ENCODE peak calls at places on chromosomes 3 and 15, in seven cellular contexts. H, G, R, W, B, S and P are unnamed samples. For H3K36me3, the result is how much of the 10 kb centered on the place peaks cover.

GRCh38 chr3:154844863-154845262 is 235.3 kb upstream of the MME start:
- DNase-seq in H (no peak), G (no peak), R (no peak), W (peak), B (no peak), S (no peak), P (no peak)

GRCh38 chr15:96150277-96150676 is 180.2 kb upstream of the NR2F2 start:
- DNase-seq in H (no peak), G (no peak), R (no peak), W (no peak), B (no peak), S (no peak), P (no peak)

GRCh38 chr15:39461536-39462140 is 119.2 kb upstream of the THBS1 start:
- DNase-seq in H (no peak), G (peak), R (no peak), W (no peak), B (peak), S (no peak), P (peak)

GRCh38 chr3:67790043-67790442 is 135.6 kb upstream of the SUCLG2 start:
- DNase-seq in H (peak), G (peak), R (peak), W (peak), B (no peak), S (peak), P (no peak)

GRCh38 chr15:94229591-94230365 is 1.6 kb upstream of the MCTP2 start:
- DNase-seq in H (no peak), G (no peak), R (peak), W (no peak), B (no peak), S (peak), P (no peak)

GRCh38 chr3:65039754-65040210 is 352.0 kb upstream of the ADAMTS9 start:
- DNase-seq in H (no peak), G (peak), R (no peak), W (no peak), B (no peak), S (no peak), P (no peak)

GRCh38 chr3:172201136-172201989 is 162.0 kb downstream of the FNDC3B start:
- DNase-seq in H (no peak), G (peak), R (no peak), W (no peak), B (peak), S (no peak), P (peak)

GRCh38 chr15:82848201-82848993 is 39.0 kb downstream of the WHAMM start:
- DNase-seq in H (no peak), G (no peak), R (no peak), W (no peak), B (no peak), S (no peak), P (no peak)

GRCh38 chr3:46922871-46923558 is 45.5 kb downstream of the PTH1R start:
- DNase-seq in H (no peak), G (no peak), R (no peak), W (no peak), B (no peak), S (no peak), P (peak)

GRCh38 chr3:33642806-33643205 is 75.2 kb downstream of the CLASP2 start:
- DNase-seq in H (no peak), G (no peak), R (no peak), W (no peak), B (no peak), S (no peak), P (no peak)

GRCh38 chr3:186108106-186108940 is 566 bp downstream of the ETV5 start:
- DNase-seq in H (peak), G (peak), R (peak), W (peak), B (peak), S (no peak), P (peak)

GRCh38 chr3:126480251-126480650 is 4.6 kb upstream of the ZXDC start:
- DNase-seq in H (no peak), G (no peak), R (no peak), W (no peak), B (no peak), S (no peak), P (peak)

GRCh38 chr3:143123353-143123974 is 3.9 kb downstream of the CHST2 start:
- DNase-seq in H (no peak), G (no peak), R (no peak), W (no peak), B (no peak), S (no peak), P (no peak)

GRCh38 chr15:43225201-43225949 is 4.6 kb upstream of the EPB42 start:
- DNase-seq in H (peak), G (peak), R (peak), W (peak), B (no peak), S (peak), P (no peak)

GRCh38 chr15:75723847-75724660 is 11.4 kb upstream of the CSPG4 start:
- DNase-seq in H (peak), G (peak), R (peak), W (no peak), B (peak), S (peak), P (peak)

GRCh38 chr3:169999433-169999832 is 32.8 kb downstream of the SEC62 start:
- DNase-seq in H (no peak), G (no peak), R (no peak), W (no peak), B (no peak), S (no peak), P (no peak)

GRCh38 chr3:57974796-57975388 is 33.3 kb upstream of the FLNB start:
- DNase-seq in H (no peak), G (peak), R (peak), W (no peak), B (no peak), S (no peak), P (no peak)

GRCh38 chr3:156388469-156389150 is 166.3 kb downstream of the SSR3 start:
- DNase-seq in H (no peak), G (peak), R (no peak), W (no peak), B (no peak), S (no peak), P (peak)

GRCh38 chr3:113147608-113148306 is 63.6 kb upstream of the BOC start:
- DNase-seq in H (no peak), G (no peak), R (no peak), W (no peak), B (no peak), S (no peak), P (peak)

GRCh38 chr3:123722021-123722420 is 137.2 kb upstream of the HACD2 start:
- DNase-seq in H (no peak), G (no peak), R (no peak), W (no peak), B (no peak), S (no peak), P (no peak)

GRCh38 chr15:57367556-57367955 is 8.7 kb upstream of the CGNL1 start:
- DNase-seq in H (no peak), G (no peak), R (no peak), W (no peak), B (no peak), S (no peak), P (no peak)

GRCh38 chr3:78872195-78872594 is 895.6 kb downstream of the ROBO1 start:
- DNase-seq in H (peak), G (peak), R (no peak), W (no peak), B (no peak), S (no peak), P (no peak)

GRCh38 chr3:152121292-152121654 is 147.5 kb upstream of the MBNL1 start:
- DNase-seq in H (no peak), G (peak), R (peak), W (no peak), B (no peak), S (no peak), P (no peak)

GRCh38 chr3:190306513-190307163 is 15.6 kb downstream of the CLDN1 start:
- DNase-seq in H (no peak), G (peak), R (peak), W (no peak), B (peak), S (no peak), P (no peak)

DNA sequence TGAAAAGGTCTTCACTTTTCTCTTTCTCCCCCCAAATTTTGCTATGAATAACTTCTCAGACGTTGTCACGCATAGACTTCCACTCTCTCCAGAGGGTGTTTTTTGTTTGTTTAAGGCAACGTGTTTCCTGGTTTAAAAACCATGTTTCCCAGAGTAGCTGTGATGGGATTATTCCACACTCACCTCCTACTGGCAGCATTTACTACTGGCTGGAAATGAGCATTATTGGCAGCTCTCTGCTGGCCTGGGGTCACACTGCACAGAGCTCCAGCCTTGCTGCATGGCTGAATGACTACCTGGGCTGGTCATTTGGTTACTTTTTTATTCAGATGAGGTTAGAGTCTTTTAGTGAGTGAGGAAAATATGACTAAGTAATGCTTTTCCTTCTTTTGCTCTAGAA is 65.2 kb downstream of the RARB start:
- DNase-seq in H (no peak), G (peak), R (no peak), W (no peak), B (no peak), S (no peak), P (no peak)
- H3K36me3 ChIP-seq in H (under half), G (under half), R (under half), W (under half), B (under half), S (under half), P (under half)

DNA sequence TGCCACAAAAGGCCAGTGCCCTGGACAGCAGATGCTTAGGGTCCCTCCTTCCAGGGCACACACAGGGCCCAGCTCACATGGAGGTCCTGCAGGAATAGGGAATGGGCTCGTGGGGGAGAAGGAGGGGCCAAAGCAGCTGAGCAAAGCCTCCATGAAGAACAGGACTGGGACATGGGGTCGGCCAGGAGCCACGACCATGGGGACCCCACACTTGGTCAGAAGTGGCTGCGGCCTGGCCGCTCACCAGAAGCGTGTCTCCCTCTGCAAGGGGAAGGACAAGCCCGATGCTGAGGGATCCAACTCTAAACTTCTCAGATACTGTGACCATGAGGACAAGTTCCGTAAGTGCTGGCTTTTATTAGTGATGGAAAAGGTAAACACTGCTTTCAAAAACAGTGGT is 15.3 kb downstream of the RBPMS2 start:
- DNase-seq in H (no peak), G (no peak), R (no peak), W (no peak), B (no peak), S (no peak), P (no peak)
- H3K27ac ChIP-seq in H (no peak), G (peak), R (no peak), W (no peak), B (peak), S (no peak), P (peak)

DNA sequence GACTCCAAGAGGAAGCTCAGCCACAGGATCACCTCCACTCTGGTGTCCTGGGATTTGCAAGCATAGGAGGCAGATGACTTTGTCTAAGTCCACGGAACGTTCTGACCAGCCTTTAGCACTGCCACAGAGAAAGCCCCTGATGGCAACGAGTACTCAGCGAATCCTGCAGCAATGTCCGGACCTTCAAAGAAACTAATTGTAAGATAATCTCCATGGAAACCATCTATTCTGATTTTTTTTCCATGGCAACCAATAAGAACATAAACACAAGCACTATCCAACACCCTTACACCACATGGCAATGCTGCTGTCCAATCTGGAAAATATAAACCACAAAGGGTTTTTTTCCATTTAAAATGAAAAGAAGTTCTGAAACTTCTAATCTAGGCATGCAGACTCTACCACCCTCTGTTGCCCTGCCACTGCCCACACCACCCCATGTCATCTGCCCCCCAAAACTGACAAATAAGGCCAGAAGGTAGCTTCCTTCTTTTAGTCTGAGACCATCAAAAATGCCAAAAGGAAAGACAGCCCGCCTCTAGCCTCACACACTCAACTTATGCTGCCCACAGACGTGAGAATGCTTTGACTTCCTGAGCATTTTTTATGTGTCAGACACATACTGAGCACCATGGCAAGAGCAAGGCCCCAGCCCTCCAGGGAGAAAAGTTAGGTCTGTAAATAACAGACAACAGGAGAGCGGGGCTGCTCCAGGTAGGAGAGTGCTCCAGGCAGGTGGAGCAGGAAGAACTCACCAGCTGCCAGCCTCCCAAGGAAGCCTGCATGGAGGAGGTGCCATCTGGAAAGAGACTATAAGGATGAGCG is 44.5 kb downstream of the POC1A start:
- DNase-seq in H (no peak), G (peak), R (no peak), W (no peak), B (no peak), S (no peak), P (no peak)
- H3K36me3 ChIP-seq in H (under half), G (under half), R (under half), W (half or more), B (under half), S (under half), P (under half)

GRCh38 chr3:63861306-63861705 is 2.3 kb downstream of the THOC7 start:
- DNase-seq in H (no peak), G (no peak), R (no peak), W (no peak), B (no peak), S (no peak), P (no peak)

GRCh38 chr3:63863150-63864007 is at the start of the genes ATXN7 and THOC7:
- DNase-seq in H (peak), G (peak), R (peak), W (peak), B (peak), S (peak), P (peak)

GRCh38 chr3:63862804-63863149 is 828 bp downstream of the THOC7 start:
- DNase-seq in H (no peak), G (no peak), R (no peak), W (peak), B (no peak), S (no peak), P (no peak)

GRCh38 chr3:63867225-63867624 is 3.6 kb downstream of the ATXN7 start:
- DNase-seq in H (no peak), G (no peak), R (no peak), W (no peak), B (no peak), S (no peak), P (no peak)

GRCh38 chr3:63864008-63864871 is 573 bp downstream of the ATXN7 start:
- DNase-seq in H (no peak), G (peak), R (no peak), W (peak), B (peak), S (peak), P (peak)
- H3K27ac ChIP-seq in H (no peak), G (peak), R (peak), W (peak), B (peak), S (peak), P (peak)

DNA sequence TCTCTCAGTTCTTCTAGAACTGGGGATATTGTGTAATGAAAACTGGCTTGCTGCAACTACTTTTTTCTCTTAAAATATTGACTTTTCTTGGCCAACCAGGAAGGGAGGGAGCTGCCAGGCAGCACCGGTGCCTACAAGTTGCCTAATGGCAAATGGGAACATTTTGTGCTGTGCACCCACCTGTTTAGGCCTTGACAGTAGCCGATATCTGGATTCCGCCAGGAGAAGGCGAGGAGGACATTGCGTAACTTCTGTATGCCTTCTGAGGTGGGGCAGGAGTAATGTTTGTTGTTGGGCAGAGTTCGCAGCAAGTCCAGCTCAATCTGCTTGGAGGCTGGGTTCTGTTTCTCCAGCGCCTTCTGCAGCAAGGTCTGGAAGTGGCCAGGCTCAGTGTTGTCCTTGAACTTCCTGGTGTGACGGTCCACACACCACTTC is 64.9 kb downstream of the TBC1D2B start:
- DNase-seq in H (no peak), G (peak), R (peak), W (no peak), B (no peak), S (no peak), P (no peak)
- H3K36me3 ChIP-seq in H (under half), G (under half), R (under half), W (half or more), B (under half), S (under half), P (under half)

DNA sequence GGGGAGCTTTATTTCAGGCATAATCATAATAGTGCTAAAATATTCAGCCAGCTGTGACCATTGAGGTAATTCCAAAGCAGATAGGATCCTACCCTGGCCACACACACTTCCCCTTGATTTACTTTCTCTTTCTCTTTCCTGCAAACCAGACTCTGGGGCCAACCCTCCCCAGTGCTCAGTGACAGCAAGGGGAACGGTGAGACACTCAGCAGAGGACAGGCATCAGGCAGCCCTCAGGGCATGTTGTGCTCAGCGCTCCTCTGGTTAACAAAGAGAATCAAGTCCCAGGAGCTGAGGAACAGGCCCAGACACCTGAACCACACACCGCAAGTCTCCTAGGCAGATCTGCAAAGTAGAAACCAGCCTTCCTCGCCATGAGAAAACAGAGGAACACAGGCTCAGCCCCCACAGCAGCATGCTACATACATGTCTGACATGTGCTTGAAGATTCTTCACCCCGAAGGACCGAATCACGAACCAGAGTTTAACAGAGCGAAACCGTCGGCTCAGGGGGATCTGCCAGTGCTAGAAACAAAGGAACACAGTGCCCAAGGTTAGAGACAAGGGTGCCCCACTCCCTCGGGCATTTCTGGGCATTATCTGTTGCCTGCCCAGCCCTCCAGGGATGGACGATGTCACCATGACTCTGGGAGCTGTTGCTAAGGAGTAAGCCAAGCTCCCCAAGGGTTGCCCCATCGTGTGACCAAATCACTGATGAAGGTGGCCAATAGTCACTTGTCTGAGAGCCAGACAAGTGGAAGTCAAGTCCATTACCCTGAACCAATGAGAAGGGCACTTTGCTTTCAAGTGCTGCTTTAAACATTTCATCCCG is 17.5 kb downstream of the HDC start:
- DNase-seq in H (no peak), G (no peak), R (no peak), W (no peak), B (no peak), S (no peak), P (no peak)
- H3K27ac ChIP-seq in H (no peak), G (no peak), R (no peak), W (no peak), B (no peak), S (peak), P (no peak)